ENCODE peak calls at places on chromosomes 2 and 18, in four cellular contexts. One of them, this sample, is unnamed.

GRCh38 chr18:59047321-59047991 is 92.2 kb upstream of the SEC11C start:
- DNase-seq in trophoblast cell: no peak
- DNase-seq in H9: no peak
- DNase-seq in mesenchymal stem cell: no peak
- DNase-seq in this sample: no peak

GRCh38 chr2:74735544-74735943 is 81.5 kb downstream of the SEMA4F start:
- DNase-seq in trophoblast cell: no peak
- DNase-seq in mesenchymal stem cell: no peak
- DNase-seq in H9: peak
- DNase-seq in this sample: peak

GRCh38 chr2:49619804-49620203 is 465.5 kb upstream of the FSHR start:
- DNase-seq in H9: peak
- DNase-seq in trophoblast cell: peak
- DNase-seq in mesenchymal stem cell: no peak
- DNase-seq in this sample: no peak

GRCh38 chr2:188399159-188399558 is 107.5 kb downstream of the GULP1 start:
- DNase-seq in mesenchymal stem cell: peak
- DNase-seq in trophoblast cell: no peak
- DNase-seq in H9: no peak
- DNase-seq in this sample: no peak

GRCh38 chr2:47518497-47519146 is 115.7 kb downstream of the MSH2 start:
- DNase-seq in trophoblast cell: no peak
- DNase-seq in mesenchymal stem cell: no peak
- DNase-seq in H9: no peak
- DNase-seq in this sample: no peak

GRCh38 chr2:200640906-200641305 is 55.1 kb downstream of the AOX1 start:
- DNase-seq in mesenchymal stem cell: no peak
- DNase-seq in trophoblast cell: no peak
- DNase-seq in H9: no peak
- DNase-seq in this sample: no peak

GRCh38 chr18:36314754-36315153 is 17.2 kb downstream of the FHOD3 start:
- DNase-seq in trophoblast cell: no peak
- DNase-seq in mesenchymal stem cell: peak
- DNase-seq in H9: peak
- DNase-seq in this sample: no peak

GRCh38 chr2:23553561-23553960 is 168.6 kb downstream of the KLHL29 start:
- DNase-seq in H9: no peak
- DNase-seq in mesenchymal stem cell: no peak
- DNase-seq in trophoblast cell: no peak
- DNase-seq in this sample: no peak

GRCh38 chr2:85710687-85711577 is 16.8 kb downstream of the GNLY start:
- DNase-seq in H9: peak
- DNase-seq in trophoblast cell: no peak
- DNase-seq in mesenchymal stem cell: peak
- DNase-seq in this sample: no peak

GRCh38 chr18:75530118-75530517 is 102.6 kb upstream of the SMIM21 start:
- DNase-seq in mesenchymal stem cell: no peak
- DNase-seq in trophoblast cell: no peak
- DNase-seq in H9: no peak
- DNase-seq in this sample: no peak

GRCh38 chr2:191691016-191691725 is 13.2 kb downstream of the NABP1 start:
- DNase-seq in trophoblast cell: peak
- DNase-seq in mesenchymal stem cell: peak
- DNase-seq in H9: no peak
- DNase-seq in this sample: no peak

GRCh38 chr2:176078440-176079284 is 5.1 kb downstream of the EVX2 start:
- DNase-seq in H9: no peak
- DNase-seq in mesenchymal stem cell: no peak
- DNase-seq in trophoblast cell: no peak
- DNase-seq in this sample: no peak

GRCh38 chr2:223991611-223992010 is 34.3 kb downstream of the MRPL44 start:
- DNase-seq in H9: no peak
- DNase-seq in mesenchymal stem cell: no peak
- DNase-seq in trophoblast cell: no peak
- DNase-seq in this sample: no peak

GRCh38 chr2:67876176-67876575 is 186.6 kb downstream of the C1D start:
- DNase-seq in trophoblast cell: peak
- DNase-seq in mesenchymal stem cell: peak
- DNase-seq in H9: no peak
- DNase-seq in this sample: no peak

GRCh38 chr18:25076980-25077780 is 274.8 kb downstream of the ZNF521 start:
- DNase-seq in mesenchymal stem cell: no peak
- DNase-seq in H9: no peak
- DNase-seq in trophoblast cell: peak
- DNase-seq in this sample: peak

GRCh38 chr2:240335061-240335460 is 100.4 kb upstream of the GPC1 start:
- DNase-seq in H9: no peak
- DNase-seq in trophoblast cell: no peak
- DNase-seq in mesenchymal stem cell: no peak
- DNase-seq in this sample: no peak

GRCh38 chr2:231905026-231905425 is 21.2 kb downstream of the NPPC start:
- DNase-seq in mesenchymal stem cell: no peak
- DNase-seq in trophoblast cell: no peak
- DNase-seq in H9: no peak
- DNase-seq in this sample: no peak

GRCh38 chr2:136025057-136025973 is 39.9 kb upstream of the DARS1 start:
- DNase-seq in trophoblast cell: peak
- DNase-seq in H9: peak
- DNase-seq in mesenchymal stem cell: peak
- DNase-seq in this sample: peak

GRCh38 chr2:147030966-147031760 is 813.7 kb upstream of the ACVR2A start:
- DNase-seq in mesenchymal stem cell: peak
- DNase-seq in trophoblast cell: no peak
- DNase-seq in H9: no peak
- DNase-seq in this sample: no peak

GRCh38 chr18:31275722-31276463 is 42.1 kb upstream of the DSG1 start:
- DNase-seq in trophoblast cell: peak
- DNase-seq in mesenchymal stem cell: peak
- DNase-seq in H9: no peak
- DNase-seq in this sample: no peak

GRCh38 chr2:134367915-134368911 is 114.3 kb downstream of the MGAT5 start:
- DNase-seq in mesenchymal stem cell: peak
- DNase-seq in H9: no peak
- DNase-seq in trophoblast cell: no peak
- DNase-seq in this sample: no peak

GRCh38 chr18:985301-985700 is 80.6 kb downstream of the ADCYAP1 start:
- DNase-seq in H9: peak
- DNase-seq in trophoblast cell: no peak
- DNase-seq in mesenchymal stem cell: no peak
- DNase-seq in this sample: no peak

GRCh38 chr2:234565201-234565600 is 68.3 kb upstream of the ARL4C start:
- DNase-seq in mesenchymal stem cell: no peak
- DNase-seq in trophoblast cell: no peak
- DNase-seq in H9: no peak
- DNase-seq in this sample: no peak

GRCh38 chr18:64409511-64409910 is 260.6 kb upstream of the LINC00305 start:
- DNase-seq in mesenchymal stem cell: peak
- DNase-seq in H9: no peak
- DNase-seq in trophoblast cell: peak
- DNase-seq in this sample: peak

GRCh38 chr2:1727796-1728474 is 16.4 kb downstream of the PXDN start:
- DNase-seq in trophoblast cell: no peak
- DNase-seq in mesenchymal stem cell: no peak
- DNase-seq in H9: no peak
- DNase-seq in this sample: no peak

GRCh38 chr2:233982421-233983121 is 65.4 kb downstream of the TRPM8 start:
- DNase-seq in mesenchymal stem cell: peak
- DNase-seq in H9: no peak
- DNase-seq in trophoblast cell: peak
- DNase-seq in this sample: no peak

GRCh38 chr2:209367091-209367747 is 56.6 kb upstream of the MAP2 start:
- DNase-seq in H9: no peak
- DNase-seq in trophoblast cell: no peak
- DNase-seq in mesenchymal stem cell: no peak
- DNase-seq in this sample: no peak

GRCh38 chr2:209376686-209377085 is 47.2 kb upstream of the MAP2 start:
- DNase-seq in mesenchymal stem cell: no peak
- DNase-seq in H9: no peak
- DNase-seq in trophoblast cell: no peak
- DNase-seq in this sample: no peak

GRCh38 chr2:209368406-209368805 is 55.4 kb upstream of the MAP2 start:
- DNase-seq in H9: no peak
- DNase-seq in trophoblast cell: no peak
- DNase-seq in mesenchymal stem cell: no peak
- DNase-seq in this sample: no peak

GRCh38 chr2:209368924-209369323 is 54.9 kb upstream of the MAP2 start:
- DNase-seq in mesenchymal stem cell: peak
- DNase-seq in H9: no peak
- DNase-seq in trophoblast cell: peak
- DNase-seq in this sample: no peak

GRCh38 chr2:209371407-209371806 is 52.4 kb upstream of the MAP2 start:
- DNase-seq in trophoblast cell: no peak
- DNase-seq in H9: no peak
- DNase-seq in mesenchymal stem cell: no peak
- DNase-seq in this sample: no peak
- H2BK12ac ChIP-seq in trophoblast cell: no peak
- H2BK12ac ChIP-seq in H9: no peak
- H2BK12ac ChIP-seq in mesenchymal stem cell: no peak
- H2BK12ac ChIP-seq in this sample: no peak

GRCh38 chr2:14536976-14537375 is 95.5 kb upstream of the LRATD1 start:
- DNase-seq in H9: no peak
- DNase-seq in mesenchymal stem cell: no peak
- DNase-seq in trophoblast cell: no peak
- DNase-seq in this sample: no peak

GRCh38 chr2:14533106-14533757 is 99.3 kb upstream of the LRATD1 start:
- DNase-seq in mesenchymal stem cell: no peak
- DNase-seq in H9: no peak
- DNase-seq in trophoblast cell: no peak
- DNase-seq in this sample: no peak

GRCh38 chr2:14530506-14530905 is 102.0 kb upstream of the LRATD1 start:
- DNase-seq in mesenchymal stem cell: no peak
- DNase-seq in H9: no peak
- DNase-seq in trophoblast cell: no peak
- DNase-seq in this sample: no peak

GRCh38 chr2:14540003-14540402 is 92.5 kb upstream of the LRATD1 start:
- DNase-seq in H9: no peak
- DNase-seq in mesenchymal stem cell: no peak
- DNase-seq in trophoblast cell: no peak
- DNase-seq in this sample: no peak

DNA sequence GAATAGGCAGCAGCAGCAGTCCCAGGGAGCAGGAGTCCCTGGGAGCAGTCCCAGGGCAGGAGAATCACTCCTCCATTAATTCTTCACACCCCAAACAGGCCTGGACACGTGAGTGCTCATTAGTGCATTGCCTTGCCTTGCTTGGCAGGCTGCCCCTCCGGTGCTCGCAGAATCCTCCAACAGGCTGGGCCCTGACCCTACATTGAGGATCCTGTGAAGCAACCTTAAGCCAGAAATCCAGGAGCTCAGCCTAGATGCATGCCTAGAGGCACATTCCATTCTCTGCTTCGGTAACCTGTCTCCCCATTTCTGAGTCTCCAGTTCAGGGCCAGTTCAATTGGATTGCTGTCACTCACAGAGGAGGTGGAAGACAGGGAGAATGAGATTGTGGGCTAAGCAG is 97.4 kb upstream of the LRATD1 start:
- DNase-seq in mesenchymal stem cell: no peak
- DNase-seq in trophoblast cell: peak
- DNase-seq in H9: no peak
- DNase-seq in this sample: no peak
- H2AFZ ChIP-seq in mesenchymal stem cell: no peak
- H2AFZ ChIP-seq in trophoblast cell: no peak
- H2AFZ ChIP-seq in H9: no peak
- H2AFZ ChIP-seq in this sample: no peak

GRCh38 chr2:111239107-111239506 is 118.4 kb downstream of the BCL2L11 start:
- DNase-seq in mesenchymal stem cell: no peak
- DNase-seq in H9: no peak
- DNase-seq in trophoblast cell: no peak
- DNase-seq in this sample: no peak

GRCh38 chr2:111238336-111238735 is 117.6 kb downstream of the BCL2L11 start:
- DNase-seq in trophoblast cell: no peak
- DNase-seq in mesenchymal stem cell: no peak
- DNase-seq in H9: no peak
- DNase-seq in this sample: no peak

GRCh38 chr2:111235192-111235591 is 114.5 kb downstream of the BCL2L11 start:
- DNase-seq in mesenchymal stem cell: no peak
- DNase-seq in trophoblast cell: peak
- DNase-seq in H9: no peak
- DNase-seq in this sample: no peak

GRCh38 chr2:111235616-111236015 is 114.9 kb downstream of the BCL2L11 start:
- DNase-seq in trophoblast cell: no peak
- DNase-seq in H9: no peak
- DNase-seq in mesenchymal stem cell: no peak
- DNase-seq in this sample: no peak

DNA sequence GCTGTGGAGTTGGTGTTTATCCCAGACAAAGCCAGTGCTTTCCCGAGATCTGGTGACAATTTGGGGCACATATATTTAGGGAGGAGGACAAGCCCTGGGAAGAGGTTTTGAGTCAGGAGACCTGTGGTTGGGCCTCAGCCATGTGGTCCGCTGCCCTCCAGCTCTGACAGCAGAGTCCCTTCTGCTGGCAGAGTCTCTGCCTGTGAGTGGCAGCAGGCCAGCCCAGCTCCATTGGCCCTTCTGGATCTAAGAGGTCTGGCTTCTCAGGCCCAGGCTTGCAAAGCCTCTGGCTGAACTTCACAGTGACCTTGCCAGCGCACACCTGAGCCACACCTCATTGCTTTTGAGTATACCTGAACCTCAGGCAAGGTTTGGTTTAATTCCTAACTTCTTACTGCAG is 115.3 kb downstream of the BCL2L11 start:
- DNase-seq in trophoblast cell: no peak
- DNase-seq in H9: no peak
- DNase-seq in mesenchymal stem cell: no peak
- DNase-seq in this sample: no peak
- H3K18ac ChIP-seq in trophoblast cell: no peak
- H3K18ac ChIP-seq in H9: no peak
- H3K18ac ChIP-seq in mesenchymal stem cell: no peak
- H3K18ac ChIP-seq in this sample: no peak

DNA sequence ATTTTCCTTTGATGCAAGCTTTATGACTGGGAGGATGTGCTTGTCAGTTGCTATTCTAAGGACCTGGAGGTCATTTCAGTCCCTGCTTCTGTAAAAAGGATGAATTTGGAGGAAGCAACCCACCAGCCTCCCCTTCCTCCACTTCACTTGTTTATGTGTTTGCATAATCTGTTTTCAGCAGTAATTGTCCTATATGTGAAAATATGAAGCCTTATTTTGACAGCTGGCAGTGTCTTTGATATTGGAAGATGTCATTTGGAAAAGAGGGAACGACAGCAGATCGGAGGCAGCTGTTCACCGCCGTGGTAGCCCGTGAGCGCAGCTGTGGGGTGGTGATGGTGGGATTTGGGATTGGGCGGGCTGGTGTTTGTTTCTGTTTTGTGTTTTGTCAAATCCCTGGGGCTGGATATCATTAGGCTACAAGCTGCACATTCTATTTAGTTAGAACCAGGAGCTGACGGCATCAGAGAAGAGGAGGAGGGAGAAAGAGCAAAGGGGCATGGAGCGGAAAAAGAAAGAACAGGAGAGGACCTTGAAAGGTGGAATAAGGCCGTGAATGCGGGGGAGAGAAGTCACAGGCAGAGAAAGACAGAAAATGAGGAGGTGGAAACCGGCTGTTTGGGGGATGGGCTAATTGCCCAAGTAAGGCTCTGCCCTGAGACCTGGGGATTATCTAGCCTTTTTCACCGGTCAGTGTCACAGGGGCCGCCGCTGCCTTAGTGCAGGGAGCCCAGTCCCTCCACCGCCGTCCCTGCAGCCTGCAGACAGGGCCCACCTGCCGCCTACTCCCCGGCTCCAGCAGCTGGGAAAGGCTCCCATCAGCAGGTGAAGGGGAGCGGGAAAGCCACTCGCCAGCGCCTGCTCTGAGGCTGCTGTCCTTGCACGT is 87.9 kb downstream of the ZCCHC2 start:
- DNase-seq in H9: peak
- DNase-seq in mesenchymal stem cell: no peak
- DNase-seq in trophoblast cell: no peak
- DNase-seq in this sample: peak
- H2BK12ac ChIP-seq in H9: no peak
- H2BK12ac ChIP-seq in mesenchymal stem cell: peak
- H2BK12ac ChIP-seq in trophoblast cell: no peak
- H2BK12ac ChIP-seq in this sample: no peak